ENCODE peak calls at places on chromosome 15, in five cellular contexts. F is GM23338, U is GM12864, B is A549, I is left ventricle myocardium inferior. W is an unnamed sample.

GRCh38 chr15:77410701-77411613 is 8.9 kb downstream of the PEAK1 start:
- DNase-seq in I (no peak), B (no peak), U (no peak), F (no peak), W (no peak)

GRCh38 chr15:41967506-41968206 is 4.7 kb downstream of the EHD4 start:
- DNase-seq in B (no peak), I (no peak), U (peak; percentile 53), F (no peak), W (peak; percentile 37)

GRCh38 chr15:66387176-66388056 is 704 bp downstream of the MAP2K1 start:
- DNase-seq in B (peak; percentile 71), U (no peak), F (peak; percentile 62), I (peak; percentile 59), W (peak; percentile 69)

GRCh38 chr15:35437157-35437556 is 108.8 kb downstream of the DPH6 start:
- DNase-seq in B (no peak), U (no peak), F (peak; percentile 54), I (no peak), W (no peak)

GRCh38 chr15:60375255-60375809 is 22.5 kb downstream of the ANXA2 start:
- DNase-seq in B (no peak), I (no peak), F (no peak), U (no peak), W (no peak)

GRCh38 chr15:70100495-70101331 is 3.0 kb upstream of the TLE3 start:
- DNase-seq in I (peak; percentile 39), F (peak; percentile 53), B (peak; percentile 50), U (no peak), W (peak; percentile 75)

GRCh38 chr15:98428253-98428989 is 219.9 kb upstream of the IGF1R start:
- DNase-seq in F (peak; percentile 81), U (no peak), I (peak; percentile 71), B (peak; percentile 76), W (peak; percentile 13)

GRCh38 chr15:70083423-70083822 is 14.3 kb downstream of the TLE3 start:
- DNase-seq in F (peak; percentile 82), U (no peak), I (no peak), B (no peak), W (peak; percentile 43)

GRCh38 chr15:70091649-70092461 is 5.9 kb downstream of the TLE3 start:
- DNase-seq in I (no peak), B (no peak), F (no peak), U (no peak), W (peak; percentile 75)

GRCh38 chr15:57589276-57590073 is 2.2 kb upstream of the MYZAP start:
- DNase-seq in I (no peak), F (no peak), B (no peak), U (no peak), W (peak; percentile 62)

GRCh38 chr15:29348308-29348914 is 78.8 kb upstream of the NSMCE3 start:
- DNase-seq in B (no peak), U (no peak), F (peak; percentile 29), I (no peak), W (no peak)

GRCh38 chr15:57340673-57341259 is 35.5 kb upstream of the CGNL1 start:
- DNase-seq in U (peak; percentile 19), I (no peak), F (peak; percentile 80), B (peak; percentile 76), W (peak; percentile 60)

GRCh38 chr15:67741313-67741712 is 84.0 kb upstream of the SKOR1 start:
- DNase-seq in U (no peak), F (no peak), I (no peak), B (no peak), W (no peak)

GRCh38 chr15:45198337-45199135 is 10.8 kb upstream of the SHF start:
- DNase-seq in B (peak; percentile 95), U (peak; percentile 94), F (peak; percentile 90), I (peak; percentile 92), W (peak; percentile 92)

GRCh38 chr15:40991355-40991754 is 38.1 kb downstream of the CHAC1 start:
- DNase-seq in U (no peak), F (no peak), I (no peak), B (no peak), W (no peak)

GRCh38 chr15:94083467-94083991 is 147.8 kb upstream of the MCTP2 start:
- DNase-seq in I (no peak), F (no peak), B (no peak), U (no peak), W (peak; percentile 61)

GRCh38 chr15:60390931-60391501 is 6.8 kb downstream of the ANXA2 start:
- DNase-seq in U (no peak), B (peak; percentile 82), F (peak; percentile 61), I (no peak), W (peak; percentile 85)

GRCh38 chr15:90184119-90184785 is 16.9 kb upstream of the SEMA4B start:
- DNase-seq in F (peak; percentile 52), U (peak; percentile 81), I (peak; percentile 74), B (peak; percentile 94), W (no peak)

GRCh38 chr15:99989095-99989494 is 255.9 kb upstream of the LYSMD4 start:
- DNase-seq in U (no peak), B (no peak), F (no peak), I (no peak), W (no peak)

GRCh38 chr15:41377978-41378377 is 24.3 kb downstream of the NDUFAF1 start:
- DNase-seq in B (no peak), U (no peak), F (no peak), I (no peak), W (no peak)

GRCh38 chr15:77070180-77070499 is 769 bp downstream of the TSPAN3 start:
- DNase-seq in I (no peak), B (no peak), U (no peak), F (no peak), W (no peak)

GRCh38 chr15:36432162-36432561 is 147.3 kb upstream of the CDIN1 start:
- DNase-seq in F (no peak), B (no peak), U (no peak), I (no peak), W (no peak)

GRCh38 chr15:100202309-100202943 is 139.3 kb downstream of the ADAMTS17 start:
- DNase-seq in I (no peak), U (no peak), F (no peak), B (no peak), W (no peak)

GRCh38 chr15:58221591-58222241 is 83.5 kb downstream of the AQP9 start:
- DNase-seq in F (peak; percentile 43), I (no peak), U (no peak), B (peak; percentile 53), W (peak; percentile 66)

GRCh38 chr15:45704329-45705249 is 69.8 kb downstream of the SQOR start:
- DNase-seq in I (no peak), B (no peak), F (peak; percentile 81), U (no peak), W (no peak)

GRCh38 chr15:31852933-31853332 is 177.4 kb upstream of the CHRNA7 start:
- DNase-seq in U (no peak), I (no peak), F (no peak), B (no peak), W (no peak)

GRCh38 chr15:90201944-90202375 is 830 bp downstream of the SEMA4B start:
- DNase-seq in B (no peak), I (no peak), U (no peak), F (peak; percentile 52), W (no peak)

DNA sequence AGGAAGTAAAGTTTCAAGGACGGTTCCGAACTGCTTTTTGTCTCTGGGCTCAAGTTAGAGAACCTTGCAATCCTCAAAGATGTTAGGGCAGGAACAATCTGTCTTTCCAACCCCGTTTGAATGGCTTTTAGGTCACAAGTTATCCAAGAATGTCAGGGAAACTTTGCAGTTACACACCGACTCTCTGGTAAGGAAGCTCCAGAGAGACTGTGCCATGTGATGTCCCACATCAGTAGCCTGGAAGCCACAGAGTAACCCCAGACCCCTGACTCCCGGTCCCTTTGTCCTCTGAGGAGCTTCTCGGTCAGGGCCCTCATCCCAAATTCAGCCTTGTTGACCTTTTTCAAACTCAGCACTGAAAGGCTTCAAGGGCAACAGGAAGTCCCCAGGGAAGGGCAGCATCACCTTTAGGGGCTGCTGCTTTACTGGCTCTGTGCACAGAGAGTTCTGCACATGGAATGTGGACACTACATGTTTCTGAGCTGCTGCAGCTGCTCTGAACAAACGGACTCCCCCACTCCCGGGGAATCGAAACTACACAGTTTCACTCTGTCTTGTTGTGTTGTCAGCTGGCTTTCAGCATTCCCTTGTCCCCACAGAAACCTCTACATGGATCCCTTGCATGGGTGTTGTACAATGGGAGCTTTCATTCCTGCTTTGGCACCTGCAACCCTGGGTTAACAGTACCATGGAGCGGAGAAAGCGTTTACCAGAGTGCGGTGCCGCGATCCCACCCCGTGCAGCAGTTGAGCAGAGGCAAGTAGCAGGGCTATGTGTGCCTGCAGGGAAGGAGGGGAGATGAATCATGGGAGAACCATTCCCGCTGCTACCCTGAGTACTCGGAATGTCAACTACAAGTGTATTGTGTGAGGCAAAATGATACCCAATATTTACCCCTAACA is 408.2 kb upstream of the THBS1 start:
- DNase-seq in B (no peak), F (no peak), U (no peak), I (peak; percentile 15), W (peak; percentile 93)
- H3K4me3 ChIP-seq in B (no peak overlapping the region), F (no peak overlapping the region), U (no peak overlapping the region), I (peak overlapping the region; percentile 48), W (peak overlapping the region; percentile 45)

GRCh38 chr15:55586808-55587207 is 1.3 kb downstream of the PYGO1 start:
- DNase-seq in U (no peak), B (peak; percentile 9), I (no peak), F (no peak), W (peak; percentile 16)
- H3K4me3 ChIP-seq in U (no peak overlapping the region), B (peak overlapping the region; percentile 78), I (peak overlapping the region; percentile 76), F (peak overlapping the region; percentile 77), W (peak overlapping the region; percentile 86)

GRCh38 chr15:96183927-96184266 is 146.6 kb upstream of the NR2F2 start:
- DNase-seq in U (no peak), I (no peak), B (peak; percentile 55), F (no peak), W (no peak)

GRCh38 chr15:96181217-96181616 is 149.3 kb upstream of the NR2F2 start:
- DNase-seq in U (no peak), F (no peak), I (no peak), B (no peak), W (no peak)

GRCh38 chr15:96180062-96180745 is 150.3 kb upstream of the NR2F2 start:
- DNase-seq in B (no peak), U (no peak), F (no peak), I (no peak), W (no peak)

GRCh38 chr15:96183020-96183926 is 147.2 kb upstream of the NR2F2 start:
- DNase-seq in B (peak; percentile 69), F (no peak), I (no peak), U (no peak), W (no peak)

GRCh38 chr15:96181873-96182301 is 148.6 kb upstream of the NR2F2 start:
- DNase-seq in B (no peak), U (no peak), I (peak; percentile 25), F (no peak), W (no peak)
- H3K4me3 ChIP-seq in B (no peak overlapping the region), U (no peak overlapping the region), I (no peak overlapping the region), F (no peak overlapping the region), W (no peak overlapping the region)

DNA sequence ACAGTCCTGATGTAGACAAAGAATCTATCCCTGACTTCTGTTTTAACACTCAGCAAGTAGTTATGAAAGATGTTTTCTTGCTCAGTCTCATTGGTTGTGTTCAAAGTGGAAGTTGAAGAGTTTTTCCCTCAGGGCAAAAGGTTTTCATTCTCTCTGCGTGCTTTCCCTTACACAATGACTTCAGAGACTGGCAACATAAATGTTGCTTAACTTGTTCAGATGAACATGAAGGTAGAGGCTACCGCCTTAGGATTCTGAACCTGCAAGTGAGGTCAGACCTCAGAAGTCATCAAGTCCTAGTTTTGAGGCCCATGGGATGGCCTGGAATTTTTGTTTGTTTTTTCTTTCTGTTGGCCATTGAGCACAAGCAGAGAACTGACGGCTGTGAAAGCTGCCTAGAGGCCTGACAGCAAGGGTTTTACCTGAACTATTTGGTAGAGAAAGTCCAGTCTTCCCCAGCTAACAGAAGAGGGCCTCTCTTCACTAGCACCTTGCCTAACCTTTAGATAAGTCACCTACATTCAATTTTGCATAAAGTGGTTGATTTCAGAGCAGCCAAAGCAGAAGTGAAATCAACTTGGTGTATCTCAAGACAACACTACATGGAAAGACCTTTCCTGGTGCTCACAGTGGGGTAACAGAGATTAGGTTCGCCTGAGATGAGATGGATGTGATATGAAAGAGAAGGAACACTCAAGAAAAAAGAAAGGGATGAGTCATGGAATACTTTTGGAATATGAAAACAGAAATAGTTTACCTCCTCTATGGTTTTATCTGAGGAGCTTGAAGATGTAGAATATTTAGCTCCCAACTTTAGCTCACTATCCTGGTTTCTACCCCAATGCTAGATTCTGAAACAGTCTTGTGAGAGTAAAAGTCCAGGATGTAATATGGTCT is 53.6 kb upstream of the AP4E1 start:
- DNase-seq in B (peak; percentile 27), U (peak; percentile 66), F (no peak), I (no peak), W (no peak)
- H3K4me3 ChIP-seq in B (no peak overlapping the region), U (no peak overlapping the region), F (no peak overlapping the region), I (no peak overlapping the region), W (no peak overlapping the region)